ENCODE peak calls at places on chromosome 5, in seven cellular contexts. A, N, J, T, W, I and E are unnamed samples.

GRCh38 chr5:13591621-13592020 is 352.9 kb downstream of the DNAH5 start:
- DNase-seq in A (no peak), N (no peak), J (no peak), T (peak; percentile 4), W (no peak), I (no peak), E (no peak)

GRCh38 chr5:41598011-41598410 is 87.6 kb upstream of the PLCXD3 start:
- DNase-seq in A (no peak), N (no peak), J (no peak), T (no peak), W (no peak), I (no peak), E (no peak)

GRCh38 chr5:54234304-54234938 is 76.0 kb downstream of the ARL15 start:
- DNase-seq in A (peak; percentile 37), N (no peak), J (no peak), T (peak; percentile 81), W (no peak), I (no peak), E (no peak)

GRCh38 chr5:133730346-133730745 is 118.0 kb upstream of the FSTL4 start:
- DNase-seq in A (no peak), N (no peak), J (no peak), T (no peak), W (no peak), I (no peak), E (no peak)

GRCh38 chr5:114360362-114360761 is 1.5 kb upstream of the KCNN2 start:
- DNase-seq in A (no peak), N (no peak), J (no peak), T (peak; percentile 9), W (no peak), I (no peak), E (no peak)

GRCh38 chr5:1747803-1748085 is 51.9 kb downstream of the MRPL36 start:
- DNase-seq in A (no peak), N (no peak), J (no peak), T (no peak), W (no peak), I (no peak), E (no peak)

GRCh38 chr5:15664961-15665360 is 165.0 kb downstream of the FBXL7 start:
- DNase-seq in A (no peak), N (no peak), J (no peak), T (peak; percentile 5), W (no peak), I (no peak), E (no peak)

GRCh38 chr5:1107167-1108007 is 4.5 kb downstream of the SLC12A7 start:
- DNase-seq in A (peak; percentile 65), N (no peak), J (no peak), T (no peak), W (no peak), I (no peak), E (no peak)

GRCh38 chr5:35197351-35197750 is 32.9 kb downstream of the PRLR start:
- DNase-seq in A (no peak), N (no peak), J (no peak), T (no peak), W (no peak), I (no peak), E (no peak)

GRCh38 chr5:35205186-35205585 is 25.1 kb downstream of the PRLR start:
- DNase-seq in A (no peak), N (no peak), J (no peak), T (no peak), W (no peak), I (no peak), E (no peak)

GRCh38 chr5:55172051-55172899 is 702 bp downstream of the CDC20B start:
- DNase-seq in A (peak; percentile 85), N (peak; percentile 54), J (peak; percentile 66), T (peak; percentile 83), W (peak; percentile 67), I (peak; percentile 43), E (peak; percentile 73)

GRCh38 chr5:38105231-38105570 is 153.2 kb upstream of the EGFLAM start:
- DNase-seq in A (no peak), N (no peak), J (no peak), T (no peak), W (no peak), I (no peak), E (no peak)

GRCh38 chr5:161544350-161544765 is 2.2 kb downstream of the GABRB2 start:
- DNase-seq in A (peak; percentile 78), N (peak; percentile 69), J (peak; percentile 53), T (peak; percentile 32), W (peak; percentile 39), I (no peak), E (no peak)

GRCh38 chr5:15249152-15249551 is 250.8 kb upstream of the FBXL7 start:
- DNase-seq in A (no peak), N (no peak), J (no peak), T (peak; percentile 75), W (no peak), I (no peak), E (no peak)

GRCh38 chr5:159982421-159983173 is 26.3 kb upstream of the TTC1 start:
- DNase-seq in A (no peak), N (no peak), J (no peak), T (no peak), W (no peak), I (no peak), E (no peak)

GRCh38 chr5:35319231-35320002 is 89.1 kb upstream of the PRLR start:
- DNase-seq in A (peak; percentile 46), N (peak; percentile 77), J (no peak), T (no peak), W (peak; percentile 68), I (no peak), E (no peak)

GRCh38 chr5:178839319-178839704 is 20.4 kb upstream of the ZNF354B start:
- DNase-seq in A (peak; percentile 82), N (peak; percentile 46), J (peak; percentile 58), T (no peak), W (peak; percentile 85), I (no peak), E (no peak)

GRCh38 chr5:175867587-175868347 is 3.6 kb upstream of the CPLX2 start:
- DNase-seq in A (peak; percentile 65), N (peak; percentile 34), J (peak; percentile 23), T (no peak), W (peak; percentile 7), I (no peak), E (no peak)

GRCh38 chr5:135356522-135357318 is 42.3 kb downstream of the MACROH2A1 start:
- DNase-seq in A (peak; percentile 61), N (peak; percentile 84), J (no peak), T (peak; percentile 89), W (peak; percentile 49), I (no peak), E (no peak)

GRCh38 chr5:110073534-110073933 is 383.8 kb downstream of the MAN2A1 start:
- DNase-seq in A (no peak), N (no peak), J (no peak), T (no peak), W (no peak), I (no peak), E (no peak)

GRCh38 chr5:132480546-132481242 is 9.9 kb downstream of the IRF1 start:
- DNase-seq in A (no peak), N (no peak), J (peak; percentile 51), T (no peak), W (no peak), I (no peak), E (no peak)

GRCh38 chr5:132479073-132479811 is 11.3 kb downstream of the IRF1 start:
- DNase-seq in A (no peak), N (no peak), J (no peak), T (no peak), W (no peak), I (no peak), E (no peak)

GRCh38 chr5:132479812-132480441 is 10.6 kb downstream of the IRF1 start:
- DNase-seq in A (no peak), N (no peak), J (peak; percentile 53), T (no peak), W (no peak), I (no peak), E (no peak)

GRCh38 chr5:132483101-132483500 is 7.5 kb downstream of the IRF1 start:
- DNase-seq in A (no peak), N (peak; percentile 15), J (peak; percentile 4), T (no peak), W (no peak), I (no peak), E (peak; percentile 27)

GRCh38 chr5:132481243-132482211 is 9.0 kb downstream of the IRF1 start:
- DNase-seq in A (no peak), N (no peak), J (peak; percentile 37), T (no peak), W (no peak), I (no peak), E (peak; percentile 49)
- H3K4me1 ChIP-seq in A (peaks cover 24% of the 10 kb centered on the region), N (no peaks in the 10 kb centered on the region), J (peaks cover 34% of the 10 kb centered on the region), T (peaks cover 2% of the 10 kb centered on the region), W (no peaks in the 10 kb centered on the region), I (peaks cover 23% of the 10 kb centered on the region), E (peaks cover 78% of the 10 kb centered on the region)

DNA sequence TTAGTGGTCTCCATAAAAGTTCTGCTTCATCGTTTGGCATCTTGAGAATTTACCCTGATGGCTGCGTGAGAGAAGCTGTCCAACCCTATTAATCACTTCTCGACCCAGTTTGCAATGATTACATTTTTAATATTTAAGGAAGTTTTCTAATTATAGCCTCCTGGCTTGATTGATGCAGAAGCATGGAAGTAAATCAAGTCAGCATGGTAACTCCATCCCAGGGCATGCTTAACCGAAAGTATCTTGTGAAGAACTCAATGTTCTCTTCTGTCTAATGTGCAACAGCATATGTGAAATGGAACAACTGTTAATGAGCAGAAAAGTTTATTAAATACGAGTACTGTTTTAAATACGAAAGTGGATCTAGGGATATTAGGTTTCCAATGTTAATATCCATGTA is 278.9 kb upstream of the CD180 start:
- DNase-seq in A (no peak), N (no peak), J (no peak), T (no peak), W (no peak), I (no peak), E (no peak)
- H3K4me3 ChIP-seq in A (no peak overlapping the region), N (no peak overlapping the region), J (no peak overlapping the region), T (no peak overlapping the region), W (no peak overlapping the region), I (no peak overlapping the region), E (no peak overlapping the region)

GRCh38 chr5:143350790-143351603 is 52.5 kb downstream of the NR3C1 start:
- DNase-seq in A (no peak), N (no peak), J (no peak), T (peak; percentile 82), W (no peak), I (no peak), E (no peak)
- H3K27ac ChIP-seq in A (no peak overlapping the region), N (peak overlapping the region; percentile 11), J (peak overlapping the region; percentile 13), T (peak overlapping the region; percentile 14), W (no peak overlapping the region), I (no peak overlapping the region), E (no peak overlapping the region)

DNA sequence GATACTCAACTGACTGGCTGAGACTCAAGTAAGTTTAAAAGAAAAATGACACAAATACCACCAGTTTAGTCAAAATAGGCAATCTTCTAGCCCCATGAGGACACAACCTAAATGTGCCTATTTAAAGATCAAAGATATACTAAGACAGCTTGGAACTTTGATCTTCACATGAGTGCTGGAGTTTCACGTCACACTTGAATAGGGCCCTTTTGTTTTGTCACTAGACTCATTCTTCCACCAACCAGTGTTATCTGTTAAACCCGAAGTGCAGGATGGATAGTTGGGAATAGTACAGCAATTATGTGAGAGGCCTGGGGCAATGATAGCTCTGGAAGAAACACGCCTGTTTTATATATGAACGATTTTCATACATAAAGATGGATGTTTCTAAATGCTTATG is 792.8 kb upstream of the NUDT12 start:
- DNase-seq in A (no peak), N (no peak), J (no peak), T (no peak), W (no peak), I (no peak), E (no peak)
- H3K4me1 ChIP-seq in A (no peaks in the 10 kb centered on the region), N (no peaks in the 10 kb centered on the region), J (no peaks in the 10 kb centered on the region), T (no peaks in the 10 kb centered on the region), W (no peaks in the 10 kb centered on the region), I (no peaks in the 10 kb centered on the region), E (no peaks in the 10 kb centered on the region)